ENCODE peak calls at places on chromosomes 5 and 9, in eight cellular contexts. S is A549, T is SK-N-SH, R is IMR-90, J is HepG2, D is H1, Z is GM12878, O is K562. L is an unnamed sample.

GRCh38 chr5:93054424-93055165 is 526.4 kb downstream of the NR2F1-AS1 start:
- DNase-seq in O (no peak), Z (no peak), S (no peak), R (peak), J (no peak), D (no peak), T (no peak), L (no peak)

GRCh38 chr9:5041390-5042115 is 56.5 kb downstream of the JAK2 start:
- DNase-seq in R (no peak), D (no peak), T (peak), J (no peak), S (no peak), O (no peak), Z (no peak), L (no peak)

GRCh38 chr9:135126480-135127187 is 39.2 kb downstream of the OLFM1 start:
- DNase-seq in J (no peak), T (no peak), Z (no peak), S (peak), R (no peak), D (no peak), O (no peak), L (no peak)

GRCh38 chr9:129596541-129597328 is 24.2 kb downstream of the C9orf50 start:
- DNase-seq in D (no peak), T (peak), O (no peak), S (peak), R (peak), J (peak), Z (no peak), L (peak)

GRCh38 chr9:99059074-99059894 is 45.6 kb upstream of the TGFBR1 start:
- DNase-seq in D (no peak), Z (peak), T (no peak), O (peak), R (no peak), S (no peak), J (no peak), L (no peak)

GRCh38 chr5:107289030-107289714 is 381.6 kb downstream of the EFNA5 start:
- DNase-seq in R (no peak), T (no peak), D (no peak), O (no peak), S (no peak), J (no peak), Z (peak), L (no peak)

GRCh38 chr9:117739620-117740347 is 35.6 kb downstream of the TLR4 start:
- DNase-seq in O (no peak), R (no peak), Z (peak), S (no peak), D (no peak), J (no peak), T (no peak), L (no peak)

GRCh38 chr5:138955013-138955660 is 80.0 kb upstream of the LRRTM2 start:
- DNase-seq in Z (no peak), T (peak), J (peak), O (no peak), R (peak), S (no peak), D (no peak), L (no peak)

GRCh38 chr5:127639804-127640203 is 9.1 kb upstream of the CTXN3 start:
- DNase-seq in R (no peak), S (no peak), D (no peak), Z (no peak), J (no peak), T (no peak), O (no peak), L (no peak)

GRCh38 chr5:133415906-133416305 is 196.4 kb downstream of the FSTL4 start:
- DNase-seq in R (no peak), D (no peak), S (no peak), O (no peak), T (no peak), Z (no peak), J (no peak), L (no peak)

GRCh38 chr5:35024911-35025510 is 22.7 kb downstream of the AGXT2 start:
- DNase-seq in D (no peak), R (no peak), J (no peak), Z (no peak), O (no peak), T (no peak), S (no peak), L (no peak)

GRCh38 chr5:93891491-93892480 is 150.4 kb upstream of the POU5F2 start:
- DNase-seq in J (no peak), O (no peak), Z (no peak), R (no peak), S (no peak), D (no peak), T (no peak), L (no peak)

GRCh38 chr9:92989561-92989960 is 42.2 kb downstream of the FGD3 start:
- DNase-seq in R (no peak), O (no peak), J (peak), T (no peak), Z (no peak), S (no peak), D (no peak), L (no peak)

GRCh38 chr9:137455361-137455991 is 3.7 kb downstream of the NSMF start:
- DNase-seq in J (no peak), T (no peak), D (no peak), R (no peak), S (no peak), O (no peak), Z (no peak), L (no peak)
- TF ChIP-seq USF2 in J (no peak), T (no peak), D (no peak), R (no peak), S (no peak), O (no peak), Z (no peak), L (no peak)

GRCh38 chr5:417765-418559 is 25.0 kb upstream of the EXOC3 start:
- DNase-seq in O (no peak), Z (no peak), R (no peak), T (no peak), S (no peak), J (no peak), D (no peak), L (no peak)

GRCh38 chr5:420632-421286 is 22.2 kb upstream of the EXOC3 start:
- DNase-seq in D (no peak), O (no peak), S (no peak), J (no peak), R (no peak), T (no peak), Z (no peak), L (peak)

GRCh38 chr5:419970-420369 is 23.0 kb upstream of the EXOC3 start:
- DNase-seq in R (no peak), S (no peak), D (no peak), Z (no peak), O (no peak), T (no peak), J (no peak), L (no peak)

GRCh38 chr5:417301-417700 is 25.7 kb upstream of the EXOC3 start:
- DNase-seq in R (no peak), S (no peak), O (no peak), D (no peak), T (no peak), Z (no peak), J (no peak), L (no peak)

DNA sequence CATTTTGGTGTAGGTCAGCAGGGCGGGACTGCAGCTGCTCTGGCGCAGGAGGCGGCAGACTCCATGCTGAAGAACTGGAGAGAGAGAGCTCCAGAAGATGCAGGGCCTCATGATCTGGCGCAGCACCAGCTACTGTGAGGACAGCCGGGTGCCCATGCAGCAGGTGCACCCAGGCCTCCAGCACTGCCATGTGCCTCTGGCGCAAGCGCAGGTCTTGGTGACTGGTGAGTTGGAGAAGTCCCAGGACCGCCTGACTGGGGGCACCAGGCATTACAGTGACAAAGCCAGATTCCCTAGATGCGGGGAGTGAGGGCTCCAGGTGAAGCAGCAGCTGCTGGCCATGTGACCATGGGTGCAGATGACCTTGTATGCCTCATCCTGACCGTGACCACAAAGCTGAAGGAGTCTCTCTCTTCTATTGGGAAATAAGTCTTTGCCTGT is 24.3 kb upstream of the EXOC3 start:
- DNase-seq in J (no peak), T (no peak), O (no peak), R (peak), S (no peak), Z (no peak), D (no peak), L (peak)
- TF ChIP-seq USF2 in J (no peak), T (no peak), O (peak), R (peak), S (no peak), Z (no peak), D (peak), L (peak)

DNA sequence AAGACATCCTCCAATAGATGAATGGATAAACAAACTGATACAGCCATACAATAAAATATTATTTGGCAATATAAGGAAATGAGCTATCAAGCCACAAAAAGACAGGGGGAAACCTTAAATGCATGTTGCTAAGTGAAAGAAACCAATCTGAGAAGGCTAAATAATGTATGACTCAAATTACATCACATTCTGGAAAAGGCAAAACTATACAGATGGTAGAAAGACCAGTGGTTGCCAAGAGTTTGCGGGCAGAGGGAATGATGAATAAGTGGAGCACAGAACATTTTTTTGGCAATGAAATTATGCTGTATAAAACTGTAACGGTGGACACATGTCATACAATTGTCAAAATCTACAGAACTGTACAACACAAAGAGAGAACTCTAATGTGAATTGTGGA is 63.3 kb downstream of the CSF2 start:
- DNase-seq in O (no peak), J (no peak), T (no peak), Z (no peak), R (peak), S (no peak), D (no peak), L (no peak)
- TF ChIP-seq USF2 in O (no peak), J (no peak), T (no peak), Z (no peak), R (no peak), S (no peak), D (no peak), L (no peak)

DNA sequence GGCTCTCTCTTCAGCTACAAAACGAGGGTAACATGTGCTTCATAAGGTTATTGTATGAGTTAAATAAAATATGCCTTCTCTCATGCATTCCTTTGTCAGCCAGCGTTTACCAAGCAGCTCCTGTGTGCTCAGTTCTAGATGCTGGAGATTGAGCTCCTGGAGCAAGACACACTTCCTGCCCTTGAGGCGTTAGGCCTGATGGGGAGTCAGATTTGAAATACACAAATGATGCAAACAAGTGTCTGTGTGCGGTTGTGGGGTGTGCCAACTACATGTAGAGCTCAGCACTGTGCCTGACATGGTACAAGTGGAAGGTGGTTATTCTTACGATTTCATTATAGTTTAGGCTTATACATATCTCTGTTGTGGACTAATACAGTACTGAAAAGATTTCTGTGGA is 39.6 kb upstream of the ANGPTL2 start:
- DNase-seq in D (no peak), T (no peak), Z (no peak), S (no peak), J (no peak), O (no peak), R (peak), L (no peak)
- TF ChIP-seq USF2 in D (no peak), T (no peak), Z (no peak), S (no peak), J (no peak), O (no peak), R (no peak), L (no peak)

GRCh38 chr9:88053888-88054501 is 79.7 kb upstream of the CDK20 start:
- DNase-seq in Z (no peak), R (no peak), D (no peak), O (peak), J (no peak), T (no peak), S (no peak), L (no peak)

GRCh38 chr9:88060746-88061145 is 77.5 kb downstream of the SPATA31C2 start:
- DNase-seq in O (no peak), S (no peak), D (no peak), T (no peak), J (no peak), R (no peak), Z (no peak), L (no peak)

GRCh38 chr9:88052446-88052845 is 78.1 kb upstream of the CDK20 start:
- DNase-seq in J (no peak), O (no peak), T (no peak), R (no peak), D (no peak), Z (no peak), S (no peak), L (no peak)

GRCh38 chr9:88059469-88059868 is 78.8 kb downstream of the SPATA31C2 start:
- DNase-seq in T (no peak), D (no peak), O (no peak), R (no peak), J (no peak), Z (no peak), S (no peak), L (no peak)

DNA sequence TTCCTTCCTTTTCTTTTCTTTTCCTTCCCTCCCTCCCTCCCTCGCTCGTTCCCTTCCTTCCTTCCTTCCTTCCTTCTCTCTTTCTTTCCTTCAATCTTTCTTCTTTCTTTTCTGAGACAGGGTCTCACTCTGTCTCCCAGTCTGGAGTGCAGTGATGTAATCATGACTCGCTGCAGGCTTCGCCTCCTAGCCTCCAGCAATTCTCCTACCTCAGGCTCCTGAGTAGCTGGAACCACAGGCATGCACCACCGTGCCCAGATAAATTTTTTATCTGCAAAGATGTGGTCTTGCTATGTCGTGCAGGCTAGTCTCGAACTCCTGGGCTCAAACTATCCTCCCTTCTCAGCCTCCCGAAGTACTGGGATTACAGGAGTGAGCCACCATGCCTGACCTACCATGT is 81.4 kb downstream of the SPATA31C2 start:
- DNase-seq in T (no peak), D (no peak), O (no peak), J (no peak), Z (no peak), S (no peak), R (peak), L (no peak)
- TF ChIP-seq USF2 in T (no peak), D (no peak), O (no peak), J (no peak), Z (no peak), S (no peak), R (no peak), L (no peak)

GRCh38 chr5:22855824-22856223 is 2.7 kb upstream of the CDH12 start:
- DNase-seq in J (no peak), O (no peak), D (no peak), T (no peak), Z (no peak), S (no peak), R (no peak), L (no peak)

GRCh38 chr5:22850981-22851380 is 2.2 kb downstream of the CDH12 start:
- DNase-seq in R (no peak), J (no peak), Z (no peak), O (no peak), D (no peak), T (no peak), S (no peak), L (no peak)

DNA sequence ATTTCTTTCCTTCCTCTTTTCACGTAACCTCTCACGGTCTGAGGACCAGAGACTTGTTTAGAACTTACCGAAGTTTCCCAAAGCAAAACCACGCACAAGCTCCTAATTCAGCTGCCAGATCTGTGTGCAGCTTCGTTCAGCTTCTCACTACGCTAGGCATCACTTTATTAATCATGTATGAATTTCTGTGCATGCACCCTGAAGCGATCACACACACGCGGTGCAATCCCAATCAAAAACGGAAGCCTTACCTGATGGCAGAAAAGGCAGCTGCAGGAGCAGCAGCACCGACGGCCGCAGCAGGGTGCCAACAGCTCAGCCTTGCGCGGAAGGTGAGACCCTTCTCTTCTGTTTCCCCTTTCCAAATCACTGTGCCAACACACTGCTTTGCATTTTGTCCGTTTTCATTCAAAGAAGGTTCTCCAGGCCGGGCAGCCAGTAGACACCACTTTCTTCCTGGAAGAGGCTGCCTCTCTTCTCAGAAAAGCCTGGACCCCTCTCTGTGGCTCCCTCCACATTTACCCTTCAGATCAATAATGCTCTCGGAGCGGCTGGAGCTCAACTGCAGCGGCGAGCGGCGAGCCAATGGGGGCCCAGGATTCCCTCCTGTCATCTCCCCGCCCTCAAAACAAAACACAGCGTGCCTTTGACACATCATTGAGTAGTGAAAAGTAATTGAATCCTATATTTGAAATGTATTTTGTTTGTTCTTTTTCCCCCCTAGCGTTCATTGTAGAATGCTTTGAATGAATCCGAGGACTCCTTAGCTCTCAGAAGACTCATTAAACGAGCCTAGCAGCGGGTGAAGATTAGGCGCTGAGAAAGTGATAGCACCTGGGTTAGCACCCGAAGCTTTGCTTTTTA is at the start of gene CDH12:
- DNase-seq in O (no peak), T (no peak), Z (no peak), J (no peak), R (no peak), D (no peak), S (no peak), L (peak)
- TF ChIP-seq USF2 in O (no peak), T (no peak), Z (no peak), J (no peak), R (no peak), D (no peak), S (no peak), L (no peak)

GRCh38 chr5:45376463-45376862 is 319.7 kb downstream of the HCN1 start:
- DNase-seq in S (no peak), R (peak), D (no peak), T (no peak), J (no peak), Z (no peak), O (no peak), L (no peak)
- TF ChIP-seq USF2 in S (no peak), R (no peak), D (no peak), T (no peak), J (no peak), Z (no peak), O (no peak), L (no peak)

GRCh38 chr9:116000748-116001329 is 152.8 kb upstream of the PAPPA start:
- DNase-seq in R (no peak), O (peak), Z (no peak), J (peak), D (no peak), T (peak), S (no peak), L (peak)
- TF ChIP-seq USF2 in R (no peak), O (no peak), Z (no peak), J (no peak), D (no peak), T (no peak), S (no peak), L (no peak)

GRCh38 chr5:145118109-145118508 is 717.0 kb downstream of the PRELID2 start:
- DNase-seq in Z (no peak), T (no peak), O (no peak), J (no peak), S (no peak), R (no peak), D (no peak), L (no peak)

DNA sequence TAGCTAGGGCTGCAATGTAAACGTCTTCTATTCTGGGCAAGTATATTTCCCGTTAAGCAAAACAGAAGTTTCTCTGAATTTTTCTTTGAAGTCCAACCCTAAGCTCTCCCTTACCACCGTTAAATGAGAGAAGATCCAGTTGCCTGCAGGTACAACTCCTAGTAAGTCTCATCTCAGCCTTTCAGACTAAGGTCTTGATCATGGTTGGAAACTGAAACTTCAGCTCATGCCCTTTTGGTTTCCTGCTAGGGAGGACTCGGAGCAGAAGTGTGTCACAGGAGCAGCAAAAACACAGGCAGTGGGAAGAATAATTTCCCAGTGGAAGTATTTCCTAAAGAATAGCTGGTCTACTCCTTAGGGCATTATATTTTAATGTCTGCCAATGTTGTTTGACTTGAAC is 717.9 kb downstream of the PRELID2 start:
- DNase-seq in D (no peak), J (no peak), R (no peak), O (no peak), T (no peak), S (no peak), Z (no peak), L (no peak)
- TF ChIP-seq USF2 in D (no peak), J (no peak), R (no peak), O (no peak), T (no peak), S (no peak), Z (no peak), L (no peak)